ENCODE peak calls at places on chromosomes 7 and 10, in nine cellular contexts. C is uterus; M is astrocyte; L is ovary; Z is effector memory CD4-positive, alpha-beta T cell; J is CD8-positive, alpha-beta T cell; O is mesendoderm; D is psoas muscle; P is left lung. A is an unnamed sample. For H3K4me1, the result is how much of the 10 kb centered on the place peaks cover.

GRCh38 chr7:12685550-12685949 is 1.9 kb upstream of the ARL4A start:
- DNase-seq in D (no peak), M (peak), Z (no peak), J (peak), C (peak), P (peak), O (peak), L (no peak), A (no peak)

GRCh38 chr7:116978006-116978405 is 24.7 kb downstream of the ST7 start:
- DNase-seq in J (no peak), O (peak), M (no peak), P (no peak), Z (no peak), C (no peak), D (no peak), L (no peak), A (no peak)

GRCh38 chr10:126646101-126646500 is 24.4 kb downstream of the C10orf90 start:
- DNase-seq in O (no peak), L (no peak), P (no peak), M (peak), C (no peak), J (no peak), D (no peak), Z (no peak), A (no peak)

GRCh38 chr7:107236857-107237256 is 68.1 kb downstream of the HBP1 start:
- DNase-seq in L (no peak), P (no peak), O (no peak), Z (no peak), C (no peak), J (no peak), M (no peak), D (no peak), A (no peak)

GRCh38 chr10:112896722-112897121 is 53.3 kb upstream of the TCF7L2 start:
- DNase-seq in O (no peak), D (no peak), L (no peak), J (no peak), M (no peak), P (no peak), Z (no peak), C (no peak), A (no peak)

GRCh38 chr10:43793714-43794113 is 145.0 kb upstream of the ZNF32 start:
- DNase-seq in O (no peak), Z (no peak), D (no peak), M (peak), C (no peak), L (no peak), J (no peak), P (no peak), A (no peak)

GRCh38 chr10:72272689-72273409 is 875 bp upstream of the DDIT4 start:
- DNase-seq in D (peak), O (peak), J (peak), L (peak), C (peak), Z (no peak), M (peak), P (peak), A (peak)

GRCh38 chr7:37916673-37917660 is at the start of gene SFRP4:
- DNase-seq in Z (no peak), O (peak), L (peak), D (peak), M (peak), C (peak), J (no peak), P (peak), A (peak)

GRCh38 chr10:104315486-104315921 is 22.8 kb downstream of the ITPRIP start:
- DNase-seq in M (no peak), C (no peak), L (no peak), O (no peak), J (no peak), P (no peak), D (no peak), Z (no peak), A (no peak)

GRCh38 chr10:34156781-34157425 is 658.2 kb downstream of the PARD3 start:
- DNase-seq in J (no peak), P (no peak), L (no peak), C (peak), Z (no peak), O (no peak), D (no peak), M (peak), A (no peak)

GRCh38 chr7:53466396-53466795 is 431.0 kb downstream of the POM121L12 start:
- DNase-seq in P (no peak), J (no peak), M (no peak), O (no peak), L (no peak), C (no peak), D (no peak), Z (no peak), A (no peak)

GRCh38 chr10:24706479-24707118 is 17.1 kb downstream of the ARHGAP21 start:
- DNase-seq in O (no peak), P (no peak), L (no peak), C (no peak), Z (no peak), M (peak), J (peak), D (no peak), A (no peak)

GRCh38 chr10:13003004-13003403 is 1.5 kb upstream of the CCDC3 start:
- DNase-seq in M (peak), J (no peak), L (no peak), C (no peak), Z (no peak), D (no peak), P (no peak), O (no peak), A (no peak)

DNA sequence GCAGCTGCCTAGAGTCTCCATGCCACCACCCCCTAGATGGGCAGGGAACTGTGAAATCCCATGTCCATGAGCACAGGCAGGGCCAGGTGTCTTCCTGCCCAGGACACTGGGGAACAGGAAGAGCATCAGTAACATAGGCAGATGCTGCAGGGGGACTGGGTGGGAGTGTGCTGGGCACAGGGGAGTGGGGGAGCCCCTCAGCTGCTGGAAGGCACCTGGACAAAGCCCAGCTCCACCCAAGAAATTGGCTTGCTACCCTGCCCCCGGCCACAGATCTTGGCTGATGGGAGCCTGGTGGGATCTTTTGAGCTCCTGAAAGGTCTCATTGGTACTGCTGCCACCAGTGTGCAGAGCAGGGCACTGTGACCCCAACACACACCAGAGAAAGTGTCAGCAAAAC is 66.7 kb downstream of the TCERG1L start:
- DNase-seq in Z (no peak), M (no peak), C (no peak), J (no peak), D (no peak), L (no peak), P (peak), O (no peak), A (no peak)
- H3K27ac ChIP-seq in Z (no peak), M (no peak), C (no peak), J (no peak), D (no peak), L (no peak), P (no peak), O (no peak), A (no peak)

DNA sequence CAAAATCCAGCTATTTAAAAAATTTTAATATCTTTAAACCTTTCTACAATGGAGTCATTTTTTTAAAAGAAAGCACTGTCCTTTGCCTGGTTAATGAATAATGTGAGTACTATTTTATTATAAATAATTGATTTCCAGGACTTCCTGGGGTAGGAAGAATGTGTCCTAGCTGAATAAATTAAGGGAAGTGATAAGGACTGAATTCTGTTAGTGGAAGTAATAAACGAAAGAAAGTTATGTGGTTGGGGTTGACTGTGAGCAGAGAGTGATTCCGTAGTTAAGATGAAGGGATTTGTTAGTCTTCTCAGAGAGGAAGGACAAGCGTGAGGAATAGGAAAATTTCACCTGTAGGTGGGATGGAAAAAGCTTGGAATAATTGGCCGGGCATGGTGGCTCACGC is 59.1 kb downstream of the AHCYL2 start:
- DNase-seq in M (no peak), L (no peak), C (no peak), D (no peak), P (no peak), J (no peak), O (no peak), Z (no peak), A (no peak)
- H3K4me1 ChIP-seq in M (under half), L (under half), C (under half), D (under half), P (under half), J (under half), O (under half), Z (under half), A (under half)

GRCh38 chr10:73879296-73880173 is 5.2 kb upstream of the CAMK2G start:
- DNase-seq in C (peak), O (peak), L (peak), M (peak), P (peak), J (peak), Z (peak), D (peak), A (peak)
- H3K27ac ChIP-seq in C (peak), O (no peak), L (no peak), M (no peak), P (no peak), J (peak), Z (peak), D (peak), A (no peak)

GRCh38 chr7:35717013-35717412 is 22.1 kb upstream of the HERPUD2 start:
- DNase-seq in P (no peak), D (no peak), M (no peak), J (no peak), C (no peak), L (no peak), Z (no peak), O (no peak), A (no peak)
- H3K4me1 ChIP-seq in P (under half), D (half or more), M (under half), J (under half), C (under half), L (under half), Z (under half), O (under half), A (under half)

DNA sequence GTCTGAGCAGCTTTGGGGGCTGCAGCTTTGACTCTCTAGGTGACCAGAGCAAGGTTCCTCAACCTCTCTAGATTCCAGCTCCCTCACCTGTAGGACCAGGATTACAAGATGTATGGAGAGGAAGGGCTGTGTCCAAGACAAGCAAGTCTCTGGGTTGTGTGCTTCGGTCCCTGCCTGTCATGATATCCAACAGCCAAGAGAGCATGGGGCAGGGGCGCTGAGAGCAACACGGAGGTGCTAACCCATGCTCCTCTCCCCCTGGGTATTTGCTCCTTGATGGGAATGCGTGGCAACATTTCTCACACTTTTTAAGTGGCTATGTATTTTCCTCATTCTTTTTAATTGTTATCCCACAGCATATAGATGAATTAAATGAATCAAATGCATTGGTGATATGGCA is 10.3 kb downstream of the CDHR1 start:
- DNase-seq in O (no peak), P (no peak), M (no peak), L (no peak), D (no peak), C (no peak), Z (no peak), J (no peak), A (no peak)
- H3K27ac ChIP-seq in O (no peak), P (no peak), M (no peak), L (no peak), D (no peak), C (no peak), Z (no peak), J (no peak), A (no peak)

GRCh38 chr7:1569016-1569415 is 816 bp downstream of the PSMG3 start:
- DNase-seq in Z (peak), M (peak), P (peak), O (no peak), L (no peak), J (peak), C (no peak), D (no peak), A (no peak)
- H3K4me1 ChIP-seq in Z (under half), M (under half), P (under half), O (under half), L (under half), J (under half), C (under half), D (under half), A (under half)